ENCODE peak calls at places on chromosomes 12 and 14, in six cellular contexts. C is astrocyte of the spinal cord, W is foreskin fibroblast, Q is IMR-90, F is fibroblast of pulmonary artery, G is cardiac fibroblast. T is an unnamed sample.

GRCh38 chr12:52977195-52977594 is 28.3 kb downstream of the KRT18 start:
- DNase-seq in C (no peak), W (no peak), Q (no peak), F (no peak), G (no peak), T (no peak)

GRCh38 chr12:21054334-21054733 is 76.7 kb upstream of the SLCO1B1 start:
- DNase-seq in C (peak), W (no peak), Q (no peak), F (peak), G (peak), T (no peak)

GRCh38 chr12:59651230-59651920 is 55.5 kb downstream of the SLC16A7 start:
- DNase-seq in C (peak), W (no peak), Q (peak), F (peak), G (peak), T (no peak)

GRCh38 chr14:74257078-74257987 is 18.1 kb downstream of the VSX2 start:
- DNase-seq in C (no peak), W (no peak), Q (peak), F (peak), G (peak), T (peak)

GRCh38 chr14:22588419-22589095 is 467 bp downstream of the DAD1 start:
- DNase-seq in C (no peak), W (no peak), Q (no peak), F (no peak), G (no peak), T (no peak)

GRCh38 chr12:32107376-32108267 is 975 bp downstream of the BICD1 start:
- DNase-seq in C (peak), W (peak), Q (peak), F (peak), G (peak), T (peak)

GRCh38 chr14:53295985-53296582 is 143.0 kb upstream of the DDHD1 start:
- DNase-seq in C (peak), W (no peak), Q (peak), F (peak), G (peak), T (no peak)

GRCh38 chr14:20986811-20987210 is 3.0 kb upstream of the METTL17 start:
- DNase-seq in C (peak), W (peak), Q (peak), F (peak), G (peak), T (no peak)

GRCh38 chr12:124418156-124418555 is 123.3 kb downstream of the RFLNA start:
- DNase-seq in C (no peak), W (no peak), Q (no peak), F (no peak), G (no peak), T (no peak)

GRCh38 chr12:85804663-85805062 is 31.5 kb downstream of the RASSF9 start:
- DNase-seq in C (peak), W (no peak), Q (no peak), F (peak), G (peak), T (no peak)

GRCh38 chr14:67417633-67418032 is 5.7 kb upstream of the PLEK2 start:
- DNase-seq in C (no peak), W (no peak), Q (peak), F (peak), G (peak), T (no peak)

GRCh38 chr14:90836692-90837063 is 20.4 kb upstream of the TTC7B start:
- DNase-seq in C (no peak), W (no peak), Q (no peak), F (no peak), G (no peak), T (no peak)

GRCh38 chr14:70921669-70922068 is 14.4 kb downstream of the PCNX1 start:
- DNase-seq in C (no peak), W (no peak), Q (no peak), F (peak), G (peak), T (no peak)

GRCh38 chr14:98494582-98494981 is 777.4 kb downstream of the BCL11B start:
- DNase-seq in C (peak), W (no peak), Q (no peak), F (no peak), G (no peak), T (no peak)

GRCh38 chr12:23640754-23641153 is 308.7 kb downstream of the SOX5 start:
- DNase-seq in C (no peak), W (no peak), Q (no peak), F (no peak), G (no peak), T (no peak)

GRCh38 chr12:72889791-72890190 is 617.6 kb downstream of the TRHDE start:
- DNase-seq in C (no peak), W (no peak), Q (no peak), F (no peak), G (no peak), T (no peak)

GRCh38 chr14:104536942-104537612 is 42.5 kb upstream of the C14orf180 start:
- DNase-seq in C (peak), W (peak), Q (peak), F (peak), G (peak), T (no peak)

GRCh38 chr14:49950275-49951250 is 57.7 kb downstream of the ARF6 start:
- DNase-seq in C (no peak), W (no peak), Q (no peak), F (no peak), G (peak), T (no peak)

GRCh38 chr12:28425531-28425930 is 235.3 kb downstream of the CCDC91 start:
- DNase-seq in C (no peak), W (no peak), Q (no peak), F (no peak), G (no peak), T (no peak)

GRCh38 chr14:32682219-32682618 is 256.5 kb upstream of the NPAS3 start:
- DNase-seq in C (no peak), W (no peak), Q (no peak), F (no peak), G (no peak), T (no peak)

GRCh38 chr14:64800000-64800399 is 79.7 kb downstream of the SPTB start:
- DNase-seq in C (peak), W (peak), Q (peak), F (peak), G (peak), T (no peak)

GRCh38 chr14:29925106-29925722 is 2.4 kb downstream of the PRKD1 start:
- DNase-seq in C (peak), W (peak), Q (peak), F (peak), G (peak), T (no peak)

GRCh38 chr12:20350495-20350894 is 17.8 kb upstream of the PDE3A start:
- DNase-seq in C (peak), W (no peak), Q (peak), F (peak), G (peak), T (no peak)

GRCh38 chr14:89445252-89445973 is 28.4 kb upstream of the FOXN3 start:
- DNase-seq in C (no peak), W (no peak), Q (peak), F (no peak), G (peak), T (no peak)

GRCh38 chr12:67940780-67941243 is 48.4 kb upstream of the IFNG-AS1 start:
- DNase-seq in C (peak), W (peak), Q (peak), F (peak), G (peak), T (no peak)

GRCh38 chr14:22536853-22537338 is 52.1 kb downstream of the DAD1 start:
- DNase-seq in C (peak), W (peak), Q (peak), F (peak), G (peak), T (peak)

GRCh38 chr12:18375131-18375530 is 113.8 kb downstream of the PIK3C2G start:
- DNase-seq in C (no peak), W (peak), Q (peak), F (no peak), G (peak), T (no peak)

GRCh38 chr14:101028971-101029667 is 125.6 kb upstream of the RTL1 start:
- DNase-seq in C (no peak), W (no peak), Q (no peak), F (no peak), G (no peak), T (no peak)

GRCh38 chr12:103858953-103859601 is 18.0 kb upstream of the NT5DC3 start:
- DNase-seq in C (peak), W (peak), Q (peak), F (peak), G (peak), T (no peak)

GRCh38 chr12:29771165-29771564 is 12.6 kb downstream of the TMTC1 start:
- DNase-seq in C (no peak), W (no peak), Q (no peak), F (no peak), G (no peak), T (no peak)

GRCh38 chr12:45623221-45623620 is 106.3 kb upstream of the ARID2 start:
- DNase-seq in C (no peak), W (no peak), Q (no peak), F (no peak), G (no peak), T (no peak)

GRCh38 chr14:86166541-86166940 is 636.6 kb downstream of the FLRT2 start:
- DNase-seq in C (no peak), W (no peak), Q (no peak), F (no peak), G (no peak), T (no peak)

GRCh38 chr12:27142102-27142721 is 59.8 kb upstream of the C12orf71 start:
- DNase-seq in C (peak), W (peak), Q (peak), F (peak), G (peak), T (no peak)

GRCh38 chr14:105294142-105294597 is 6.6 kb downstream of the BRF1 start:
- DNase-seq in C (peak), W (peak), Q (peak), F (peak), G (peak), T (peak)

GRCh38 chr12:30358113-30358512 is 337.6 kb downstream of the IPO8 start:
- DNase-seq in C (no peak), W (no peak), Q (no peak), F (no peak), G (no peak), T (no peak)

GRCh38 chr12:85516667-85517325 is 236.8 kb downstream of the ALX1 start:
- DNase-seq in C (no peak), W (no peak), Q (no peak), F (no peak), G (no peak), T (no peak)

GRCh38 chr14:22553445-22553844 is 35.6 kb downstream of the DAD1 start:
- DNase-seq in C (no peak), W (no peak), Q (no peak), F (no peak), G (no peak), T (no peak)

GRCh38 chr12:120642086-120642485 is 1.7 kb downstream of the CABP1 start:
- DNase-seq in C (no peak), W (no peak), Q (no peak), F (no peak), G (no peak), T (no peak)

GRCh38 chr12:120643574-120643973 is 3.1 kb downstream of the CABP1 start:
- DNase-seq in C (no peak), W (no peak), Q (no peak), F (no peak), G (no peak), T (no peak)

GRCh38 chr12:120639771-120640721 is at the start of gene CABP1:
- DNase-seq in C (no peak), W (no peak), Q (no peak), F (no peak), G (no peak), T (peak)

GRCh38 chr12:120640840-120641833 is 711 bp downstream of the CABP1 start:
- DNase-seq in C (peak), W (peak), Q (peak), F (peak), G (peak), T (peak)

GRCh38 chr12:120642806-120643205 is 2.4 kb downstream of the CABP1 start:
- DNase-seq in C (no peak), W (no peak), Q (peak), F (no peak), G (peak), T (no peak)
- TF ChIP-seq CTCF in C (no peak), W (no peak), Q (no peak), F (no peak), G (no peak), T (no peak)

GRCh38 chr12:56616244-56616643 is 13.9 kb downstream of the BAZ2A start:
- DNase-seq in C (no peak), W (no peak), Q (no peak), F (no peak), G (no peak), T (no peak)
- TF ChIP-seq CTCF in C (no peak), W (no peak), Q (no peak), F (no peak), G (no peak), T (no peak)

GRCh38 chr14:94031161-94031875 is 5.2 kb downstream of the OTUB2 start:
- DNase-seq in C (no peak), W (no peak), Q (no peak), F (no peak), G (no peak), T (no peak)

GRCh38 chr14:94028450-94028826 is 2.3 kb downstream of the OTUB2 start:
- DNase-seq in C (peak), W (no peak), Q (peak), F (peak), G (peak), T (peak)

GRCh38 chr14:94030571-94030970 is 4.4 kb downstream of the OTUB2 start:
- DNase-seq in C (no peak), W (no peak), Q (no peak), F (no peak), G (no peak), T (no peak)

GRCh38 chr14:94029250-94029649 is 3.1 kb downstream of the OTUB2 start:
- DNase-seq in C (no peak), W (no peak), Q (no peak), F (no peak), G (no peak), T (no peak)

DNA sequence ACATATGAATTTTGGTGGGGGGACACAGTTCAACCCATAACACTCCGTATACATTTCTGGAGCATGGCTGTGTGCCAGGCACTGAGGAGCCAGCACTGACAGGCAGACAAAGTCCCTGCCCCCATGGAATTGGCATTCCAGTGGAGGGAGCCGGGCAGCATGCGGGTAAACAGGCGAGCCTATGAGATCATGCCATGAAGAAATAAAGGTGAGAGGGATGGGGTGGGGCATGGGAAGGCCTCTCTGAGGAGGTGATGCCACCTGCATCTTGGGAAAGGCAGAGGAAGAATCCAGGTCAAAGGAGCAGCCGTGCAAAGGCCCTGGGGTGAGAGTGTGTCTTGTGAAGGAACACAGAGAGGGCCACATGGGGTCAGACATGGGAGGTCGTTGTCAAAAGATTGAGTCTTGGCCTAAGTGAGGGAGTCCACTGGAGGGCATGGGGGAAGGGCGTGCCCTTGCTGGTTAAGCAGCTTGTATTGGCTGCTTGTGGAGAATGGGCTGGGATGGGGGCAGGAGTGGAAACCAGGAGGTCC is 3.6 kb downstream of the OTUB2 start:
- DNase-seq in C (no peak), W (no peak), Q (no peak), F (no peak), G (no peak), T (no peak)
- TF ChIP-seq CTCF in C (no peak), W (no peak), Q (no peak), F (no peak), G (no peak), T (no peak)

GRCh38 chr12:15787801-15788200 is 1.4 kb downstream of the EPS8 start:
- DNase-seq in C (no peak), W (no peak), Q (no peak), F (no peak), G (peak), T (no peak)
- TF ChIP-seq CTCF in C (no peak), W (no peak), Q (no peak), F (no peak), G (no peak), T (no peak)

GRCh38 chr14:61607570-61608244 is 87.6 kb upstream of the HIF1A start:
- DNase-seq in C (no peak), W (no peak), Q (no peak), F (no peak), G (no peak), T (no peak)
- TF ChIP-seq CTCF in C (no peak), W (no peak), Q (no peak), F (no peak), G (peak), T (no peak)

GRCh38 chr14:60485600-60486251 is at the start of gene C14orf39:
- DNase-seq in C (peak), W (peak), Q (peak), F (peak), G (no peak), T (no peak)

GRCh38 chr14:60485057-60485599 is 735 bp downstream of the C14orf39 start:
- DNase-seq in C (no peak), W (no peak), Q (no peak), F (no peak), G (no peak), T (no peak)

GRCh38 chr14:60487211-60487610 is 1.3 kb upstream of the C14orf39 start:
- DNase-seq in C (no peak), W (no peak), Q (no peak), F (no peak), G (no peak), T (no peak)

GRCh38 chr14:60490270-60490669 is 4.4 kb upstream of the C14orf39 start:
- DNase-seq in C (no peak), W (no peak), Q (no peak), F (no peak), G (no peak), T (no peak)

GRCh38 chr14:60488175-60488574 is 2.3 kb upstream of the C14orf39 start:
- DNase-seq in C (no peak), W (no peak), Q (no peak), F (no peak), G (no peak), T (no peak)
- TF ChIP-seq CTCF in C (no peak), W (no peak), Q (peak), F (peak), G (peak), T (no peak)

DNA sequence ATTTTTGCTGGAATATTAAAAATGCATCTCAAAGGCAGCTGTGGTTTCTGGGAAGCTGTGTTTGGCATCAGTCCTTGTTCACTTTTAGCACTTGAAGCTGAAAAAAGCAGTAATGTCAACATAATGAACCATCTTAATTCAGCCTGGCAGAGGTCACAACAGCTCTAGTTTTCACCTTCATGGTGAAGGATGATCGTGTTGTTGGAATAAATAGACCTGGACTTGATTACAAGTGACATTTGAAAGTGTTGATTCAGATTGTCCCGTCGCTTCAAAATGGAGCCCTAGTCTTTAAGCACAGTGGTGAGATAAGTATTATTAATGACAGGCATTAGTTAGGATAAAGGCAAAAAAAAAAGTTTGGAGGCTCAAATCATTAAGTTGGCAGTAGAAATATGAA is 53.6 kb upstream of the MMP17 start:
- DNase-seq in C (peak), W (no peak), Q (no peak), F (no peak), G (no peak), T (no peak)
- TF ChIP-seq CTCF in C (no peak), W (no peak), Q (no peak), F (no peak), G (no peak), T (no peak)

DNA sequence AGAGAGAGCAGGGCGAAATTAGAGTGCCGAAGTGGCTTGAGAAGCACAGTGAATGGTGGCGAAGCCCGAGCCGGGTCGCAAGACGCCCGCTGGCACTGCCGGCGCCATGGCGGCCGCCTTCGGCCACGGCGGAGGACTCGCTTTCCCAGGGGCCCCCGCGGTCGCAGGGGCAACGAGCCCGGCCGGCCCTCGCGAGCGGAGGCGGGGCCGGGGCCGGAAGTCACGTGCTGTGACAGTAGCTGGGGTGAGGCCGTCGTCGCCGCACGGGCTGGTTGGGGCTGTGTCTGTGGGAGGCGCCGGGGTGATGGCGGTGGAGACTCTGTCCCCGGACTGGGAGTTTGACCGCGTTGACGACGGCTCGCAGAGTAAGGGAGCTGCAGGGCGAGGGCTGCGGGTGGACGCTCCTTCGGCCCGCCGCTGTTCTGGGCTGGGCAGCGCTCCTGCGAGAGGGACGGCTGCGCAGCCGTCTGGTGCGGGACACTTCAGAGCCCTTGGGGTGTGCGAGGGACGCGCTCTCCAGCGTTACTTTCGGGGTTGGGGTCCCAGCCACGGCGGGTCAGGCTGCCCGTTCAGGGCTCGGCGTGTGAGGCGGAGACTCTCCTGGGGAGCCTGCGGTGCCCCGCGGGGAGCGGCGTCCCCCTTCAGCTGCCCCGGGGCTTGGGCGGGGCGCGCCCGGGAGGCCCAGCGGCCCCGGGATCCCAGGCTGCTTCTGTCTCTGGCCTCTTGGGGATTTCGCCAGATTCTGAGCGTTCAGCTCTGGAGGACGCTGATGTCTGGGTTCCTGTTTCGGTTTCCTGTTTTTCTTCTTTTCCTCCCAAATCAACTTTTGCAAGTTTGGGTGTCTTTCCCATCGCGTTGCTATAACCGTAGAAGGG is at the start of gene WASHC4:
- DNase-seq in C (peak), W (peak), Q (peak), F (peak), G (peak), T (peak)
- TF ChIP-seq CTCF in C (no peak), W (no peak), Q (no peak), F (no peak), G (no peak), T (no peak)

GRCh38 chr12:125418902-125419564 is 353.8 kb downstream of the AACS start:
- DNase-seq in C (no peak), W (no peak), Q (no peak), F (no peak), G (no peak), T (no peak)
- TF ChIP-seq CTCF in C (no peak), W (no peak), Q (no peak), F (no peak), G (no peak), T (no peak)

T was measured in CD4-positive, alpha-beta T cell.